ENCODE peak calls at places on chromosomes 7 and 10, in four cellular contexts. R is non-pigmented ciliary epithelial cell; V is NCI-H69; B is Jurkat, Clone E6-1. E is an unnamed sample.

GRCh38 chr10:76492026-76492425 is 1060.6 kb downstream of the LRMDA start:
- DNase-seq in R (peak), V (no peak), B (no peak), E (peak)

GRCh38 chr7:77393261-77393660 is 22.9 kb downstream of the GSAP start:
- DNase-seq in R (no peak), V (peak), B (no peak), E (no peak)

GRCh38 chr7:151745090-151745638 is 131.8 kb downstream of the PRKAG2 start:
- DNase-seq in R (no peak), V (no peak), B (no peak), E (peak)

GRCh38 chr7:2862831-2863361 is 18.8 kb upstream of the GNA12 start:
- DNase-seq in R (no peak), V (no peak), B (no peak), E (peak)

GRCh38 chr7:133081119-133081604 is 728 bp downstream of the CHCHD3 start:
- DNase-seq in R (no peak), V (peak), B (no peak), E (no peak)

GRCh38 chr7:75966209-75966961 is 28.0 kb downstream of the TMEM120A start:
- DNase-seq in R (no peak), V (peak), B (no peak), E (peak)

GRCh38 chr7:151687523-151688235 is 168.0 kb upstream of the RHEB start:
- DNase-seq in R (peak), V (peak), B (no peak), E (peak)

GRCh38 chr7:18386590-18386989 is 109.0 kb upstream of the HDAC9 start:
- DNase-seq in R (no peak), V (no peak), B (no peak), E (no peak)

GRCh38 chr10:122141821-122142651 is 129.1 kb upstream of the BTBD16 start:
- DNase-seq in R (no peak), V (peak), B (no peak), E (no peak)

GRCh38 chr10:120392671-120393079 is 64.4 kb upstream of the PLPP4 start:
- DNase-seq in R (no peak), V (peak), B (no peak), E (no peak)

GRCh38 chr10:22997102-22997501 is 69.2 kb downstream of the ARMC3 start:
- DNase-seq in R (no peak), V (peak), B (no peak), E (no peak)

GRCh38 chr10:131703941-131704340 is 196.9 kb upstream of the PPP2R2D start:
- DNase-seq in R (no peak), V (no peak), B (no peak), E (no peak)

GRCh38 chr7:2622869-2623697 is 8.7 kb upstream of the TTYH3 start:
- DNase-seq in R (no peak), V (no peak), B (no peak), E (no peak)

GRCh38 chr7:41051525-41051924 is 651.4 kb downstream of the INHBA start:
- DNase-seq in R (no peak), V (no peak), B (no peak), E (peak)

GRCh38 chr10:12332572-12333381 is 16.6 kb upstream of the CAMK1D start:
- DNase-seq in R (no peak), V (peak), B (no peak), E (no peak)

GRCh38 chr7:12685550-12685949 is 1.9 kb upstream of the ARL4A start:
- DNase-seq in R (no peak), V (peak), B (peak), E (no peak)

GRCh38 chr7:66213637-66214036 is 8.5 kb downstream of the TPST1 start:
- DNase-seq in R (no peak), V (no peak), B (no peak), E (no peak)

GRCh38 chr7:99762680-99763327 is 21.2 kb downstream of the CYP3A4 start:
- DNase-seq in R (peak), V (no peak), B (no peak), E (peak)

GRCh38 chr7:107945332-107945731 is 54.3 kb downstream of the DLD start:
- DNase-seq in R (no peak), V (peak), B (no peak), E (no peak)

GRCh38 chr10:49550563-49550962 is 11.6 kb upstream of the ERCC6 start:
- DNase-seq in R (peak), V (no peak), B (no peak), E (no peak)

GRCh38 chr10:4127518-4128315 is 342.7 kb upstream of the KLF6 start:
- DNase-seq in R (no peak), V (peak), B (no peak), E (no peak)

GRCh38 chr7:112288301-112288700 is 81.8 kb downstream of the ZNF277 start:
- DNase-seq in R (no peak), V (no peak), B (no peak), E (no peak)

GRCh38 chr7:73437699-73438416 is 4.3 kb downstream of the FZD9 start:
- DNase-seq in R (no peak), V (peak), B (no peak), E (no peak)

GRCh38 chr10:34181545-34182300 is 633.4 kb downstream of the PARD3 start:
- DNase-seq in R (no peak), V (peak), B (no peak), E (no peak)

GRCh38 chr7:44881610-44882009 is 3.7 kb downstream of the PURB start:
- DNase-seq in R (no peak), V (peak), B (no peak), E (peak)

GRCh38 chr10:13162013-13162364 is 631 bp downstream of the MCM10 start:
- DNase-seq in R (no peak), V (no peak), B (no peak), E (no peak)

GRCh38 chr10:79176949-79177602 is 108.3 kb downstream of the ZMIZ1 start:
- DNase-seq in R (no peak), V (no peak), B (no peak), E (no peak)

GRCh38 chr7:29523728-29524127 is 39.9 kb upstream of the PRR15 start:
- DNase-seq in R (no peak), V (no peak), B (no peak), E (no peak)

GRCh38 chr10:11339013-11339412 is 272.4 kb downstream of the USP6NL start:
- DNase-seq in R (no peak), V (no peak), B (no peak), E (no peak)

GRCh38 chr7:146115665-146116451 is 743 bp upstream of the CNTNAP2 start:
- DNase-seq in R (no peak), V (peak), B (peak), E (peak)

GRCh38 chr7:81190997-81191747 is 272.3 kb upstream of the SEMA3C start:
- DNase-seq in R (no peak), V (peak), B (no peak), E (no peak)

GRCh38 chr10:127012071-127012768 is 107.0 kb downstream of the DOCK1 start:
- DNase-seq in R (no peak), V (no peak), B (no peak), E (no peak)

GRCh38 chr7:101494602-101495329 is 132.1 kb downstream of the COL26A1 start:
- DNase-seq in R (no peak), V (peak), B (no peak), E (no peak)

GRCh38 chr10:51706225-51706624 is 6.8 kb upstream of the CSTF2T start:
- DNase-seq in R (no peak), V (no peak), B (no peak), E (peak)

GRCh38 chr10:20933705-20934104 is 36.6 kb upstream of the NEBL start:
- DNase-seq in R (no peak), V (no peak), B (no peak), E (no peak)